ENCODE peak calls at places on chromosomes 13 and 19, in nine cellular contexts. K, U, V, B, P, F, E, J and Q are unnamed samples. For H3K27me3, the result is how much of the 10 kb centered on the place peaks cover.

GRCh38 chr13:32040052-32040642 is 8.6 kb downstream of the FRY start:
- DNase-seq in F (no peak), P (no peak), J (no peak), U (no peak), K (no peak), V (no peak), E (no peak), B (no peak), Q (no peak)

GRCh38 chr19:8512115-8512967 is 1.6 kb downstream of the ZNF414 start:
- DNase-seq in P (no peak), F (no peak), U (peak), J (no peak), B (no peak), V (peak), E (no peak), K (no peak), Q (no peak)

GRCh38 chr19:19659646-19660245 is 3.7 kb downstream of the ATP13A1 start:
- DNase-seq in U (no peak), E (no peak), F (no peak), B (no peak), K (no peak), J (no peak), P (no peak), V (no peak), Q (no peak)

GRCh38 chr13:51311271-51311670 is 28.2 kb upstream of the SERPINE3 start:
- DNase-seq in U (no peak), V (no peak), F (no peak), J (no peak), K (no peak), B (no peak), P (no peak), E (no peak), Q (no peak)

GRCh38 chr13:49615844-49616687 is 12.2 kb upstream of the ARL11 start:
- DNase-seq in F (no peak), V (no peak), K (no peak), E (no peak), P (no peak), B (no peak), J (no peak), U (no peak), Q (no peak)

GRCh38 chr13:111917086-111917485 is 149.9 kb upstream of the SOX1 start:
- DNase-seq in K (no peak), E (peak), F (no peak), J (no peak), V (no peak), P (no peak), B (no peak), U (peak), Q (no peak)

GRCh38 chr19:3801412-3802096 is 15.4 kb upstream of the MATK start:
- DNase-seq in V (peak), B (no peak), F (no peak), E (peak), P (peak), K (peak), U (no peak), J (no peak), Q (peak)

GRCh38 chr13:40578055-40578454 is 88.4 kb downstream of the FOXO1 start:
- DNase-seq in V (no peak), B (no peak), P (no peak), F (no peak), K (no peak), U (no peak), E (no peak), J (no peak), Q (no peak)

GRCh38 chr19:38734426-38735256 is 9.6 kb downstream of the CAPN12 start:
- DNase-seq in J (no peak), P (no peak), B (peak), F (peak), E (peak), U (peak), V (peak), K (no peak), Q (peak)

GRCh38 chr19:45972944-45973525 is 630 bp downstream of the NOVA2 start:
- DNase-seq in J (no peak), P (no peak), U (no peak), V (no peak), B (no peak), K (no peak), E (no peak), F (peak), Q (no peak)

GRCh38 chr19:34364830-34365462 is at the start of gene GPI:
- DNase-seq in B (peak), U (peak), J (no peak), K (peak), E (peak), P (peak), V (peak), F (peak), Q (peak)

GRCh38 chr13:112774829-112775565 is 85.2 kb downstream of the ATP11A start:
- DNase-seq in B (peak), J (no peak), E (no peak), V (no peak), F (no peak), K (no peak), P (no peak), U (no peak), Q (no peak)

GRCh38 chr13:79749985-79750551 is 269.1 kb downstream of the NDFIP2 start:
- DNase-seq in B (no peak), E (peak), V (peak), P (no peak), K (peak), F (no peak), U (no peak), J (peak), Q (no peak)

GRCh38 chr13:109900320-109900719 is 113.9 kb upstream of the IRS2 start:
- DNase-seq in J (no peak), V (no peak), U (no peak), K (no peak), F (no peak), E (no peak), B (no peak), P (no peak), Q (no peak)

GRCh38 chr19:32550666-32551065 is 30.3 kb upstream of the PDCD5 start:
- DNase-seq in F (no peak), J (no peak), B (no peak), E (no peak), K (no peak), U (no peak), V (no peak), P (no peak), Q (no peak)

DNA sequence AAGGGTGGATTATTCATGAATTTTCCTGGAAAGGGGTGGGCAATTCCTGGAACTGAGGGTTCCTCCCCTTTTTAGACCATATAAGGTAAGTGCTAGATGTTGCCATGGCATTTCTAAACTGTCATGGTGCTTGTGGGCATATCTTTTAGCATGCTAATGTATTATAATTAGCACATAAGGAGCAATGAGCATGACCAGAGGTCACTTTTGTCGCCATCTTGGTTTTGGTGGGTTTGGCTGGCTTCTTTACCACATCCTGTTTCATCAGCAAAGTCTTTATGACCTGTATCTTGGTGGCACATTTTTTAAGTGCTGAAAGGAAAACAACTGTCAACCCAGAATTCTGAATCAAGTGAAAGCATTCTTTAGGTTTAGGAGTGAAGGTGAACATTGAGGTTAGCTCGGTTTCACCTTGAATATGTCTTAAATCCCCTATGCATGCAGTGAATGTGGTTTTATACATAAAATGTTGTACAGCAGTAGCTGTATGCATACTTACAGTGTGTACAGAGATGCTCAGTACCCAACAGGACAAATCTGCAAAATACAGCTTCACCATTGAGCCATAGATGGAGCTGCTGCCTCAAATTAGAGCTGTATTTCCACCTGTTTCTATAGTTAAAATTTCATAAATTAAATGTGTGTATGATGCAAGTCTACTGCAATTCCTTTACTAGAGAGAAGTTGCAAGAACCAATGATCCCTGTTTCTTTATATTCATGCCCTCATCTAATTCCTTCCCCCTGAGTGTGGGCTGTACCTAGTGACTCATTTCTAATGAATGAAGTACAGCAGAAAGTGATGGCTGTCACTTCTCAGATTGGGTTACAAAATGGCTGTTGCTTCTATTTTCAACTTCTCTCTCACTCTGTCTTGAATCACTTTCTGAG is 25.3 kb upstream of the IGSF23 start:
- DNase-seq in V (peak), P (no peak), K (no peak), U (no peak), B (no peak), J (no peak), F (no peak), E (no peak), Q (no peak)
- H3K27ac ChIP-seq in V (peak), P (no peak), K (peak), U (no peak), B (no peak), J (peak), F (no peak), E (no peak), Q (no peak)

GRCh38 chr19:36898422-36898821 is 17.7 kb downstream of the ZNF829 start:
- DNase-seq in K (no peak), B (no peak), P (no peak), F (no peak), U (no peak), V (no peak), J (no peak), E (no peak), Q (no peak)

GRCh38 chr19:36891768-36892357 is 24.2 kb downstream of the ZNF829 start:
- DNase-seq in J (no peak), B (no peak), V (no peak), F (no peak), K (no peak), E (no peak), U (no peak), P (no peak), Q (no peak)

GRCh38 chr19:36894849-36895383 is 21.2 kb downstream of the ZNF829 start:
- DNase-seq in J (no peak), B (no peak), V (no peak), P (no peak), U (no peak), E (no peak), K (no peak), F (no peak), Q (no peak)
- H3K4me3 ChIP-seq in J (no peak), B (no peak), V (no peak), P (no peak), U (no peak), E (no peak), K (no peak), F (no peak), Q (no peak)

DNA sequence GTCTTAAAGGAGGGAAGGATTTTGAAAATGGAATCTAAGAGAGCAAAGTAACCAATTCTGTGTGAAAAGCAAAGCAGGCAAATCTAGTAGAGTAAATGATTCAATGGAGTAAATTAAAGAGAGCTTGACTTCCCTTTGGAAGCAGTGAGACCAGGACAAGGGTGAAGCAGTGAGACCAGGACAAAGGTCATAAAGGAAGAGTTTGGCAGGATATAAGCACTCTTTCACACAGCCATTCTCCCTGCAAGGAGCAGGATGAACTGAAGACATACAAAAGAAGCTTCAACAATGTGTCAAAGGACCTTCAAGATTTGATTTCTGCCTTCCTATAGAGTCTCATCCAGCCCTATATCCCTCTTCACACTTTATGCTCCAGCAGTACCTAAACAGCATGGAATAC is 123.8 kb downstream of the ENOX1 start:
- DNase-seq in B (no peak), K (no peak), E (no peak), J (no peak), U (no peak), V (no peak), P (no peak), F (no peak), Q (no peak)
- H3K27me3 ChIP-seq in B (under half), K (under half), E (under half), J (under half), U (under half), V (under half), P (under half), F (under half), Q (under half)

GRCh38 chr19:56106397-56106849 is 14.7 kb downstream of the ZNF787 start:
- DNase-seq in V (no peak), E (no peak), P (no peak), B (no peak), F (peak), K (no peak), U (no peak), J (no peak), Q (no peak)
- H3K27ac ChIP-seq in V (no peak), E (no peak), P (no peak), B (no peak), F (no peak), K (peak), U (peak), J (no peak), Q (no peak)

DNA sequence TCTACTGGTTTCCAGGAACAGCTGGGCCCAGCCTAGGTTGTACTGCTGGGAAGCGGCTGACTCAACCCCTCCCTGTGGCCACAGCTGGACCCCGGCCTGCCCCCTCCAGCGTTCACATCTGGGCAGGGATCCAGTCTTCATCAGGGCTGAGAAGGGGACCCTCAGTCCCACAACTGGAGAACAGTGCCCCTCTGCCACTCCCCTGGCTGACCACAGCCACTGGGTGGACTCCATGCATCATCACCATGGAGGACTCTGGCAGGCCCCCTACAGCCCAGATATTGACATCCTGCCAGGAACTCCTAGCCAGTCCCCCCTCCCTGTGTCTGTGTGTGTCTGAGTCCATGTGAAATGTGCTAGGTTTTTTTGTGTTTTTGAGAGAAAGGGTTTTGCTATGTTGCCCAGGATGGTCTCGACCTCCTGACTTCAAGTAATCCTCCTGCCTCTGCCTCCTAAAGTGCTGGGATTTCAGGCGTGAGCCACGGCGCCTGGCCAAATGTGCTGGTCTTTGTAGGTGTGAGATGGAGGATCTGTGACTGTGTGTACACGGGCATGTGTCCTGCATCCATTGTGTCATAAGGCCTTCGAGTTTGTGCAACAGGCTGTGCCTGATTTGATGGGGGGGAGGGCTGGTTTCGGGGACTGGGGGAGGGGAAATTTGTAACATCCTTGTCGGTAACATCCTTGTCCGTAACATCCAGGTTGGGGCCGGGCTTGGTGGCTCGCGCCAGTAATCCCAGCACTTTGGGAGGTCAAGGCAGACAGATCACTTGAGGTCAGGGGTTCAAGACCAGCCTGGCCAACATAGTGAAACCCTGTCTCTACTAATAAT is 4.0 kb upstream of the HOOK2 start:
- DNase-seq in E (peak), U (no peak), F (peak), J (peak), B (peak), K (peak), P (peak), V (peak), Q (no peak)
- H3K4me3 ChIP-seq in E (no peak), U (peak), F (peak), J (peak), B (no peak), K (no peak), P (peak), V (peak), Q (no peak)

GRCh38 chr19:861756-862528 is 2.5 kb downstream of the CFD start:
- DNase-seq in J (no peak), F (peak), E (peak), P (peak), K (peak), V (peak), U (peak), B (no peak), Q (peak)

GRCh38 chr19:863305-863620 is 3.8 kb downstream of the CFD start:
- DNase-seq in F (no peak), E (no peak), J (no peak), U (no peak), V (no peak), K (no peak), P (no peak), B (no peak), Q (no peak)

GRCh38 chr19:860481-861098 is 1.1 kb downstream of the CFD start:
- DNase-seq in U (peak), P (peak), B (no peak), J (peak), K (peak), F (peak), E (peak), V (peak), Q (peak)

GRCh38 chr19:862529-863304 is 3.3 kb downstream of the CFD start:
- DNase-seq in J (no peak), V (peak), F (peak), B (peak), K (peak), U (peak), P (peak), E (peak), Q (peak)

GRCh38 chr19:861099-861755 is 1.8 kb downstream of the CFD start:
- DNase-seq in U (peak), F (no peak), B (no peak), E (no peak), P (no peak), J (no peak), K (no peak), V (no peak), Q (no peak)
- H3K27me3 ChIP-seq in U (under half), F (under half), B (under half), E (under half), P (under half), J (under half), K (under half), V (under half), Q (under half)

GRCh38 chr13:23652909-23653726 is 82.9 kb downstream of the TNFRSF19 start:
- DNase-seq in V (no peak), J (no peak), E (no peak), F (no peak), U (no peak), P (no peak), B (no peak), K (no peak), Q (no peak)
- H3K27ac ChIP-seq in V (no peak), J (no peak), E (no peak), F (no peak), U (no peak), P (peak), B (no peak), K (no peak), Q (no peak)